ENCODE peak calls at places on chromosomes 1 and 21, in six cellular contexts. V is breast epithelium, F is psoas muscle, D is A549, J is tibial nerve, R is prostate gland. G is an unnamed sample. For H3K4me1, the result is how much of the 10 kb centered on the place peaks cover.

GRCh38 chr1:104874044-104874443 is 1124.3 kb downstream of the AMY1C start:
- DNase-seq in V (no peak), F (no peak), D (no peak), J (no peak), R (no peak), G (no peak)

GRCh38 chr1:69315823-69316222 is 251.9 kb upstream of the LRRC7 start:
- DNase-seq in V (no peak), F (no peak), D (no peak), J (no peak), R (no peak), G (no peak)

GRCh38 chr1:207603777-207604176 is 41.2 kb upstream of the CR1L start:
- DNase-seq in V (no peak), F (no peak), D (no peak), J (no peak), R (no peak), G (no peak)

GRCh38 chr1:156245451-156246232 is 2.2 kb downstream of the PAQR6 start:
- DNase-seq in V (no peak), F (peak), D (no peak), J (no peak), R (no peak), G (peak)

GRCh38 chr1:159296697-159297375 is 5.3 kb upstream of the FCER1A start:
- DNase-seq in V (no peak), F (no peak), D (no peak), J (no peak), R (no peak), G (no peak)

GRCh38 chr1:230375795-230376194 is 50.3 kb downstream of the PGBD5 start:
- DNase-seq in V (no peak), F (no peak), D (no peak), J (no peak), R (no peak), G (no peak)

GRCh38 chr1:116713474-116713873 is 40.8 kb upstream of the CD2 start:
- DNase-seq in V (no peak), F (no peak), D (no peak), J (no peak), R (no peak), G (no peak)

GRCh38 chr1:103190746-103191145 is 82.4 kb upstream of the COL11A1 start:
- DNase-seq in V (no peak), F (no peak), D (no peak), J (no peak), R (no peak), G (no peak)

GRCh38 chr1:216310776-216311175 is 112.5 kb downstream of the USH2A start:
- DNase-seq in V (no peak), F (no peak), D (no peak), J (no peak), R (no peak), G (no peak)

DNA sequence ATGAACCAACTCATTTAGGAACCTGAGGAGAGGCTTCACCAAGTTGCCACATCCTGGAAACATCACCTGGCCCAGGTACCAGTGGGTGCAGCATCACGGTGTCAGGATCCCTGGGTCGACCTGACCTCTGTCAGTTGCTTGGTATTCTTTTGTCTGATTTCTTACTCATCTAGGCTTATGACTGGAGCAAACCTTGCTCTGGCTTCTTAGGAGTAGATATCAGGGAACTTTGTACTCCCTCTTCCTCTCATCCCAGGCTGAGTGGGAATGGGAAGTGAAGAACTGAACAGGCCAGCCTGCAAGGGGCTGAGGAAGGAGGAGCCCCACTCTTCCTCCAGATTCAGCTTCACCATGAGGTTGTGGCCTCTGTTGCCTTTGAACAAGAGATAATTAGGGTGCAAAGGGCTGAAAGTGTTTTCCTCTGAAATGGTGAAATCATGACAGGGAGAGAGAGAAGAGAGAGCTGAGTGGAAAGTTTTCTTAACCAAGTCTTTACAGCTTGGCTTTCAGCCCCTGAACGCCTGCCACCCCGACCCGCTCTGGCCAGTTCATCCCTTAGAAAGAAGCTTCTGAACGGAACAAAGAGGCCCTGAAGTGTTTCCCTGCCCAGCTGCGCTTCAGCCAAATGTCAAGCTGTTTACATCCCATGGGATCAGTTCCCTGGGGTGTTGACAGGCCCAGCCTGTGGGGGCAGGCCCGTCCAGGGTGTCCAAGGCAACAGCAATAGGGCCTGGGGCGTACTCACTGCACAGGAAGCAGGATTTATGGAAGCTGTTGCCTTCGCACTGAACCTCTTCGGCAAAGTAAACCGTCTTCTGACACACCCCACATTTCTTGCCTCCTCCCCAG is 11.3 kb downstream of the CSRP1 start:
- DNase-seq in V (peak), F (peak), D (no peak), J (peak), R (peak), G (no peak)
- H3K27ac ChIP-seq in V (peak), F (peak), D (no peak), J (peak), R (peak), G (no peak)

GRCh38 chr1:24321150-24321549 is 2.0 kb downstream of the GRHL3 start:
- DNase-seq in V (no peak), F (no peak), D (no peak), J (no peak), R (no peak), G (no peak)
- TF ChIP-seq CTCF in V (no peak), F (no peak), D (no peak), J (no peak), R (no peak), G (no peak)

DNA sequence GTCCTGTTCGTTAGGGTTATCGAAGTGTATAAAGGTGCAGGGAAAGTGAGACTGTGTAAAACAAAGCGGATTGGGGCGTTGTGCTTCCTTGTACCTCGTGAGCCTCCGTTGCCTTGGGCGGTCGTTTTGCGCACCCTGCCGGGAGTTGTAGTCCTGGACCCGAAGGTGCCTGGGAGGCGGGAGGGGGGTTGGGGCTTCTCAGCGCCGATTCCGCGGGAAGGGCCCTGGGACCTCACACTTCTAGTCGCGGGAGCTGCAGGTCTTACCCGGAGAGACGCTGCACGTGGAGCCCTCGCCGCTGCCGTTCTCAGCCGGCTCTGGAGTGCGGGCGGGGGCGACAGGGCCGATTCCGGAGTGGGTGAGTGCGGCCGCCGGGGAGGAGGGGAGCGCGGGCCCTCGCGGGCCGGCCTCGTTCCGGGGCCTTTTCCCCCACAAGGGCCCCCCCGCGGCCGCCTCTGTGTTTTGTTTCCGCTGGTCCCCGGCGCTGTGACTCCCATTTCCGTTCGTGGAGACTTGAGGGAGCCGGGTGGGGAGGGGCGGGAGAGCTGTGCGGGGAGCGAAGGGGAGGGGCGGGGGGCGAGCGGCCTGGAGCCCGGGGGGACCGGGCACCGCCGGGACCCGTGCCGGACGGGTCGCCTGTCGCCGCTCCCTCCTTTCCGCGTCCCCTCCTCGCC is 586 bp downstream of the GABPA start:
- DNase-seq in V (peak), F (peak), D (peak), J (peak), R (peak), G (peak)
- H3K4me1 ChIP-seq in V (under half), F (under half), D (under half), J (half or more), R (under half), G (under half)

GRCh38 chr1:39050001-39050400 is 23.9 kb downstream of the NDUFS5 start:
- DNase-seq in V (no peak), F (no peak), D (no peak), J (no peak), R (no peak), G (no peak)
- H3K27ac ChIP-seq in V (no peak), F (no peak), D (no peak), J (no peak), R (no peak), G (no peak)

GRCh38 chr1:83512371-83513004 is 486.4 kb downstream of the TTLL7 start:
- DNase-seq in V (no peak), F (no peak), D (no peak), J (no peak), R (no peak), G (no peak)
- TF ChIP-seq CTCF in V (no peak), F (no peak), D (no peak), J (no peak), R (no peak), G (no peak)

DNA sequence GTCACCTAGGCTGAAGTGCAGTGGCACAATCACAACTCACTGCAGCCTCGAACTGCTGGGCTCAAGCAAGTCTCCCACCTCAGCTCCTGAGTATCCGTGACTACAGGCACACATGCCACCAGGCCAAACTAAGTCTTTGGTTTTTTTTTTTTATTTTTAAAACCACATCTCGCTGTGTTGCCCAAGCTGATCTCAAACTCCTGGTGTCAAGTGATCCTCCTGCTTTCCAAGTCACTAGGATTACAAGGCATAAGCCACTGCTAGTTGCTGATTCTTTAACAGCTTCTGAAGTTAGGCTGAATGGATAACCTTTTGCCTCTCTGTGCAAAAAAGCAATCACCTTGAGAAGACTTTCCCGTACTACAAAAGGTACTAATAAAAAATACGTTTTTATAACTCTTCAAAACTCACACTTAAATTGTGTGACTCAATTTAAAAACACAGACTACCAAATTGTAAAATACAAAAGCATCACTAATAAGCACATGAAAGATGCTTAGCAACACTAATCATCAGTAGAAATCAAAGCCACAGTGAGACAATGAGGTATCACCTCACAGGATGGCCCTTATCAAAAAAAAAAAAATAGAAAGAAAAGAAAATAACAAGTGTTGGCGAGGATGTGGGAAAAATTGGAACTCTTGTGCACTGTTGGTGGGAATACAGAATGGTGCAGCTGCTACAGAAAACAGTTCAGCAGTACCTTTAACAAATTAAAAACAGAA is 40.3 kb downstream of the PTPN14 start:
- DNase-seq in V (no peak), F (no peak), D (no peak), J (no peak), R (no peak), G (no peak)
- H3K4me1 ChIP-seq in V (under half), F (half or more), D (under half), J (under half), R (under half), G (under half)

G was measured in CD8-positive, alpha-beta T cell.